ENCODE peak calls at places on chromosomes 13 and 19, in seven cellular contexts. F is ovary, Q is SK-N-SH, X is mammary epithelial cell, W is breast epithelium, T is tibial nerve, U is Karpas-422. E is an unnamed sample.

GRCh38 chr13:70723732-70724131 is 615.5 kb upstream of the KLHL1 start:
- DNase-seq in X (no peak), F (no peak), Q (peak; percentile 34), U (no peak), W (no peak), T (no peak), E (no peak)

GRCh38 chr19:54172413-54172763 is 572 bp downstream of the TMC4 start:
- DNase-seq in U (no peak), T (no peak), F (no peak), W (no peak), X (no peak), Q (no peak), E (peak; percentile 78)

GRCh38 chr13:75485286-75486062 is 3.5 kb upstream of the TBC1D4 start:
- DNase-seq in X (peak; percentile 71), U (no peak), Q (no peak), F (no peak), T (no peak), W (no peak), E (no peak)

GRCh38 chr19:54415208-54415900 is at the start of gene TTYH1:
- DNase-seq in F (no peak), T (no peak), W (no peak), U (no peak), Q (peak; percentile 88), X (no peak), E (no peak)

GRCh38 chr19:55340144-55340783 is 588 bp downstream of the KMT5C start:
- DNase-seq in F (no peak), W (no peak), X (no peak), Q (peak; percentile 63), U (peak; percentile 63), T (no peak), E (no peak)

GRCh38 chr13:110042253-110042652 is 255.9 kb upstream of the IRS2 start:
- DNase-seq in F (no peak), Q (no peak), W (no peak), U (no peak), T (no peak), X (no peak), E (no peak)

GRCh38 chr13:79869326-79869725 is 388.4 kb downstream of the NDFIP2 start:
- DNase-seq in U (no peak), Q (no peak), T (no peak), F (no peak), W (no peak), X (peak; percentile 46), E (no peak)

GRCh38 chr13:27450921-27451461 is 627 bp upstream of the MTIF3 start:
- DNase-seq in U (peak; percentile 59), W (peak; percentile 58), Q (peak; percentile 54), F (peak; percentile 70), X (peak; percentile 75), T (no peak), E (peak; percentile 49)

GRCh38 chr13:27967736-27968315 is 1.3 kb downstream of the CDX2 start:
- DNase-seq in Q (peak; percentile 25), F (no peak), X (no peak), W (no peak), T (no peak), U (no peak), E (no peak)

GRCh38 chr19:58395220-58395978 is at the start of gene RNF225:
- DNase-seq in Q (no peak), F (no peak), X (peak; percentile 71), T (no peak), U (peak; percentile 72), W (peak; percentile 73), E (peak; percentile 42)

GRCh38 chr13:99536023-99536422 is 34.8 kb downstream of the TM9SF2 start:
- DNase-seq in W (no peak), U (no peak), T (no peak), F (no peak), X (no peak), Q (no peak), E (no peak)

GRCh38 chr19:45355402-45355801 is 14.9 kb downstream of the KLC3 start:
- DNase-seq in X (no peak), U (no peak), T (no peak), W (no peak), F (no peak), Q (no peak), E (no peak)

GRCh38 chr13:27956576-27957300 is 12.4 kb downstream of the CDX2 start:
- DNase-seq in W (no peak), F (no peak), U (no peak), X (no peak), Q (no peak), T (no peak), E (no peak)

GRCh38 chr13:85486663-85487062 is 312.6 kb downstream of the SLITRK6 start:
- DNase-seq in T (no peak), X (no peak), F (no peak), Q (no peak), U (no peak), W (no peak), E (no peak)

GRCh38 chr13:27334774-27335490 is 64.3 kb downstream of the RASL11A start:
- DNase-seq in F (no peak), X (no peak), U (no peak), W (no peak), T (no peak), Q (no peak), E (no peak)

GRCh38 chr19:5206751-5207075 is 133.9 kb downstream of the PTPRS start:
- DNase-seq in F (no peak), T (no peak), X (no peak), U (no peak), W (no peak), Q (no peak), E (no peak)

GRCh38 chr19:5205937-5206750 is 134.5 kb downstream of the PTPRS start:
- DNase-seq in U (no peak), Q (no peak), T (no peak), X (no peak), W (no peak), F (no peak), E (no peak)

GRCh38 chr19:5207806-5208205 is 132.8 kb downstream of the PTPRS start:
- DNase-seq in Q (no peak), T (no peak), X (no peak), F (no peak), W (no peak), U (no peak), E (no peak)

GRCh38 chr19:5204212-5204611 is 136.4 kb downstream of the PTPRS start:
- DNase-seq in X (no peak), T (no peak), W (no peak), U (no peak), F (no peak), Q (no peak), E (no peak)

DNA sequence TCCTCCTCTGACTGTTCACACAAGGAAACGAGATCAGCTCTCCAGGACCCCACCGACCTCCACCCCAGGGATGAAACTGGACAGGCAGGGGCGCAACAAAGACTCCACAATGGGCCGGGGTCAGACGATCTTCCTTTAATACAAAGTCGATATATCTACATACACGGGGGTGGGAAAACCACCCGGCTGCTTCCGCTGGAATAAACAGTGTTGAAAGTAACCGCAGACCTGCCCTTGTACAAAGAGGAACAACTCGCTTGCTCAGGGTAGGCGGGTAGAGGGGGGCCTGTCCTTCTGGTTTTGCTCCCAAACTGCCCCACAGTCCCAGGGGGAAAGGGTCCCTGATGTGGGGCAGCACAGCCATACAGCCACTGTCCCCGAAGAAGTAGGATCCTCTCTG is 135.2 kb downstream of the PTPRS start:
- DNase-seq in T (no peak), W (no peak), F (no peak), U (no peak), Q (no peak), X (no peak), E (no peak)
- H3K4me3 ChIP-seq in T (no peak overlapping the region), W (no peak overlapping the region), F (no peak overlapping the region), U (no peak overlapping the region), Q (no peak overlapping the region), X (no peak overlapping the region), E (no peak overlapping the region)

GRCh38 chr19:11422163-11423068 is 3.3 kb upstream of the RGL3 start:
- DNase-seq in F (peak; percentile 73), Q (peak; percentile 39), W (peak; percentile 78), X (peak; percentile 91), U (peak; percentile 87), T (peak; percentile 41), E (peak; percentile 87)
- H3K4me3 ChIP-seq in F (no peak overlapping the region), Q (no peak overlapping the region), W (peak overlapping the region; percentile 2), X (no peak overlapping the region), U (peak overlapping the region; percentile 20), T (peak overlapping the region; percentile 40), E (peak overlapping the region; percentile 11)

DNA sequence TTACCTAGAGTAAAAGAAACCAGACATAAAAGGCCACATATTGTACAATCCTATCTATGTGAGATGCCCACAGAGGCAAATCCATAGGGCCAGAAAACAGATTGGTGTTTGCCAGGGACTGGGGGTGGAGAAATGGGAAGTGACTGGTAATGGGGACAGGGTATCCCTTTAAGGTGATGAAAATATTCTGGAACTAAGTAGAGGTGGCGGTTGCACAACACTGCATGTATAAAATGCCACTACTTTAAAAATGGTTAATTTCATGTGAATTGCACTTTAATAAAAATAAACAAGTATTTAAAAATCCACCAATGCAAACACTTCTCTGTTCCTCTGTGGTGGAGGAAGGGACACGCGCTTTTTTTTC is 41.5 kb upstream of the KLF2 start:
- DNase-seq in X (no peak), W (no peak), Q (no peak), T (no peak), F (no peak), U (no peak), E (no peak)
- H3K4me3 ChIP-seq in X (no peak overlapping the region), W (peak overlapping the region; percentile 20), Q (no peak overlapping the region), T (peak overlapping the region; percentile 38), F (peak overlapping the region; percentile 22), U (no peak overlapping the region), E (no peak overlapping the region)

GRCh38 chr13:106570354-106570822 is 2.5 kb upstream of the ARGLU1 start:
- DNase-seq in U (peak; percentile 95), X (peak; percentile 82), W (peak; percentile 62), T (peak; percentile 20), Q (peak; percentile 32), F (peak; percentile 71), E (peak; percentile 83)

GRCh38 chr13:106568225-106569003 is 477 bp upstream of the ARGLU1 start:
- DNase-seq in F (no peak), W (no peak), Q (no peak), U (no peak), T (no peak), X (no peak), E (no peak)

GRCh38 chr13:106573855-106574254 is 5.9 kb upstream of the ARGLU1 start:
- DNase-seq in W (no peak), U (no peak), X (no peak), Q (no peak), T (peak; percentile 42), F (peak; percentile 63), E (peak; percentile 75)

GRCh38 chr13:106569233-106570095 is 1.5 kb upstream of the ARGLU1 start:
- DNase-seq in F (no peak), T (no peak), W (no peak), X (peak; percentile 55), Q (no peak), U (no peak), E (no peak)

GRCh38 chr13:106573279-106573831 is 5.4 kb upstream of the ARGLU1 start:
- DNase-seq in U (no peak), F (no peak), Q (no peak), W (no peak), T (no peak), X (no peak), E (no peak)
- H3K4me3 ChIP-seq in U (no peak overlapping the region), F (no peak overlapping the region), Q (no peak overlapping the region), W (no peak overlapping the region), T (no peak overlapping the region), X (no peak overlapping the region), E (no peak overlapping the region)

E was measured in right cardiac atrium.